ENCODE peak calls at places on chromosomes 12 and 14, in nine cellular contexts. V is activated T-helper 1 cell treated with Interleukin-2 at 50 U/mL for 16 hours, P is GM06990, R is A549, Z is HTR-8/SVneo, T is RCC 7860, N is ELF-1, S is activated T-cell treated with anti-CD3 and anti-CD28 coated beads for 48 hours, A is neural crest cell. U is an unnamed sample.

GRCh38 chr12:111121840-111122239 is 201.5 kb upstream of the MYL2 start:
- DNase-seq in R (no peak), T (no peak), P (no peak), Z (no peak), N (no peak), V (no peak), S (no peak), A (no peak), U (no peak)

GRCh38 chr14:24535737-24536136 is 27.7 kb upstream of the CMA1 start:
- DNase-seq in T (no peak), S (no peak), V (no peak), R (no peak), Z (no peak), A (no peak), P (no peak), N (no peak), U (no peak)

GRCh38 chr12:64724201-64724745 is 34.9 kb downstream of the GNS start:
- DNase-seq in S (no peak), P (no peak), Z (no peak), V (no peak), N (no peak), T (no peak), A (no peak), R (no peak), U (no peak)

GRCh38 chr12:130434560-130434959 is 96.9 kb downstream of the PIWIL1 start:
- DNase-seq in V (no peak), R (no peak), A (no peak), N (no peak), S (no peak), Z (no peak), T (no peak), P (no peak), U (no peak)

GRCh38 chr12:125092872-125093680 is 27.8 kb downstream of the AACS start:
- DNase-seq in A (no peak), T (peak; percentile 53), S (no peak), R (no peak), P (no peak), N (no peak), V (no peak), Z (no peak), U (no peak)

GRCh38 chr12:25764409-25764808 is 194.1 kb upstream of the RASSF8 start:
- DNase-seq in S (no peak), A (no peak), T (no peak), Z (no peak), P (no peak), V (no peak), N (no peak), R (no peak), U (no peak)

GRCh38 chr12:124328116-124328515 is 33.2 kb downstream of the RFLNA start:
- DNase-seq in S (no peak), Z (no peak), V (no peak), P (no peak), T (no peak), N (no peak), R (no peak), A (no peak), U (no peak)

GRCh38 chr14:68682166-68683103 is 110.4 kb downstream of the ZFP36L1 start:
- DNase-seq in P (no peak), A (no peak), N (no peak), R (peak; percentile 78), S (no peak), T (peak; percentile 78), Z (peak; percentile 99), V (peak; percentile 28), U (no peak)

GRCh38 chr12:91256471-91256870 is 73.9 kb upstream of the DCN start:
- DNase-seq in P (no peak), T (no peak), A (no peak), N (no peak), V (no peak), R (no peak), Z (no peak), S (no peak), U (no peak)

GRCh38 chr12:12704593-12705230 is 8.7 kb upstream of the GPR19 start:
- DNase-seq in P (no peak), S (no peak), N (peak; percentile 78), T (peak; percentile 88), A (no peak), V (no peak), R (peak; percentile 87), Z (peak; percentile 57), U (peak; percentile 39)

GRCh38 chr12:125069616-125070015 is 4.4 kb downstream of the AACS start:
- DNase-seq in S (no peak), A (no peak), T (no peak), R (no peak), P (no peak), Z (no peak), N (no peak), V (no peak), U (no peak)

GRCh38 chr12:79662046-79662811 is 28.5 kb downstream of the PAWR start:
- DNase-seq in T (no peak), V (no peak), A (no peak), P (no peak), R (no peak), S (no peak), N (no peak), Z (no peak), U (no peak)

U was measured in frontal cortex.